ENCODE peak calls at places on chromosome 22, in ten cellular contexts. T is sigmoid colon; J is choroid plexus epithelial cell; H is HFF-Myc; B is CD8-positive, alpha-beta T cell; Q is right lobe of liver; C is upper lobe of right lung; P is cardiac muscle cell; A is fibroblast of the aortic adventitia; X is psoas muscle. F is an unnamed sample.
A peak's percentile ranks its signal among the peaks of the same experiment; 100 is the strongest.

GRCh38 chr22:47606426-47606825 is 844.0 kb downstream of the TBC1D22A start:
- DNase-seq in T (peak; percentile 41), J (no peak), H (no peak), B (no peak), Q (peak; percentile 35), C (peak; percentile 34), P (no peak), A (no peak), X (peak; percentile 19), F (no peak)

GRCh38 chr22:33519140-33519973 is 400.9 kb downstream of the LARGE1 start:
- DNase-seq in T (no peak), J (peak; percentile 73), H (peak; percentile 43), B (no peak), Q (no peak), C (no peak), P (peak; percentile 71), A (peak; percentile 80), X (no peak), F (no peak)

GRCh38 chr22:17085277-17086091 is 684 bp downstream of the IL17RA start:
- DNase-seq in T (peak; percentile 72), J (peak; percentile 11), H (no peak), B (peak; percentile 39), Q (peak; percentile 69), C (peak; percentile 83), P (no peak), A (peak; percentile 4), X (peak; percentile 65), F (peak; percentile 54)

GRCh38 chr22:48303360-48303725 is 1524.3 kb downstream of the BRD1 start:
- DNase-seq in T (no peak), J (no peak), H (no peak), B (no peak), Q (no peak), C (no peak), P (no peak), A (no peak), X (no peak), F (no peak)

GRCh38 chr22:22703715-22704114 is 59.3 kb downstream of the GGTLC2 start:
- DNase-seq in T (no peak), J (peak; percentile 54), H (no peak), B (no peak), Q (peak; percentile 61), C (no peak), P (no peak), A (no peak), X (no peak), F (peak; percentile 92)

GRCh38 chr22:19472233-19472632 is 6.8 kb downstream of the UFD1 start:
- DNase-seq in T (no peak), J (no peak), H (no peak), B (no peak), Q (no peak), C (no peak), P (no peak), A (no peak), X (no peak), F (no peak)

GRCh38 chr22:28788601-28789000 is 11.8 kb downstream of the XBP1 start:
- DNase-seq in T (no peak), J (no peak), H (no peak), B (no peak), Q (no peak), C (no peak), P (no peak), A (no peak), X (no peak), F (no peak)

GRCh38 chr22:17633217-17633997 is 4.9 kb upstream of the ATP6V1E1 start:
- DNase-seq in T (no peak), J (peak; percentile 89), H (no peak), B (no peak), Q (no peak), C (no peak), P (no peak), A (peak; percentile 95), X (no peak), F (peak; percentile 18)

GRCh38 chr22:43883012-43883661 is 8.7 kb downstream of the PNPLA5 start:
- DNase-seq in T (peak; percentile 54), J (peak; percentile 82), H (peak; percentile 51), B (peak; percentile 34), Q (peak; percentile 74), C (peak; percentile 52), P (peak; percentile 90), A (peak; percentile 68), X (peak; percentile 36), F (peak; percentile 75)

GRCh38 chr22:27474711-27475547 is 326.6 kb downstream of the MN1 start:
- DNase-seq in T (peak; percentile 79), J (peak; percentile 97), H (peak; percentile 82), B (no peak), Q (no peak), C (no peak), P (no peak), A (peak; percentile 87), X (no peak), F (peak; percentile 74)

GRCh38 chr22:37148031-37148651 is 1.6 kb downstream of the IL2RB start:
- DNase-seq in T (no peak), J (no peak), H (no peak), B (peak; percentile 50), Q (no peak), C (no peak), P (no peak), A (no peak), X (no peak), F (no peak)

GRCh38 chr22:37153901-37154300 is 4.2 kb upstream of the IL2RB start:
- DNase-seq in T (no peak), J (no peak), H (no peak), B (no peak), Q (no peak), C (no peak), P (no peak), A (no peak), X (no peak), F (no peak)

GRCh38 chr22:37148742-37149665 is 712 bp downstream of the IL2RB start:
- DNase-seq in T (no peak), J (no peak), H (no peak), B (no peak), Q (no peak), C (no peak), P (no peak), A (no peak), X (no peak), F (no peak)

GRCh38 chr22:37147186-37147990 is 2.3 kb downstream of the IL2RB start:
- DNase-seq in T (no peak), J (no peak), H (no peak), B (no peak), Q (no peak), C (no peak), P (no peak), A (no peak), X (peak; percentile 17), F (no peak)

GRCh38 chr22:37150701-37151100 is 985 bp upstream of the IL2RB start:
- DNase-seq in T (no peak), J (no peak), H (no peak), B (no peak), Q (no peak), C (no peak), P (no peak), A (no peak), X (no peak), F (no peak)
- H3K4me3 ChIP-seq in T (no peak overlapping the region), J (no peak overlapping the region), H (no peak overlapping the region), B (no peak overlapping the region), Q (no peak overlapping the region), C (no peak overlapping the region), P (no peak overlapping the region), A (no peak overlapping the region), X (no peak overlapping the region), F (no peak overlapping the region)

DNA sequence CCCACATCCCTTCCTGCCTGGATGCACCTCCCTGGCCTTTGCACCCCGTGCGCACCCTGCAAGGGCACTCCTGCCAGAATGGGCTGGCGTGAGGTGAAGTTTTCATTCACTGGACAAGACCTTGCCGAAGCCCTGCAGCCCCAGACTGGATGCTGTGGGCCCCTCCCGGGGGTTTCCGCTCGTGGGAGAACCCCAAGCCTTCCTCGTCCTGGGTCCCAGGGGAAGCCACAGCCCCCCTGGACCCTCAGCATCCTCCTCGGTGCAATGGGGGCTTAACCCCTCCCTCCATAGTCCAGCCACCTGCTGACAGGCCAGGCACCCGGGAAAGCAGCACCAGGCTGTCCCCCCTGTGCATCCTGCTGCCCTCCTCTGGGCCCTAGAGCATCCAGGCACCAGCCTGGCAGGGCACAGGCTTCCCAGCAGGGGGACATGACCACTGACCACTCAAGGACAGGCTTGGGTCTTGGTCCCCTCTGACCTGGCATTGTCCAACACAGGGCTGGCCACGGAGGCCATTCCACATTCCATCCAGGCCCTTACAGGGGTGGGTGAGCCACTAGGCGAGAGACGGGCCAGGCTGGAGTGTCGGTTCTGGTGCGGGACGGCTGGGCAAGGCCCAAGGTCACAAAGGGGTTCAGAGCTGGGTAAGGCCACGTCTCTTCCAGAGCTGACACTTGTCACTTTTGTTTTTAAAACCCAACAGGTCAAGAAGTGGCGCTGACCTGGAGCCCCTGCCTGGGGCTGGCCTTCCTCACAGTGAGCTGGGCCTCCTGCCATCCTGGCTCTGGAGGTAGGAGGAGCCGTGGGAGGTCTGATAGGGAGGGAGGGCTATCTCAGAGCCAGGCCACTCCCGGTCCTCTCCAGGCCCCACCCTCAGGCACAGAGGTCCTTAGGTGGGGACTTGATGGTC is 41.5 kb upstream of the PPARA start:
- DNase-seq in T (peak; percentile 87), J (peak; percentile 42), H (no peak), B (no peak), Q (peak; percentile 80), C (no peak), P (peak; percentile 62), A (peak; percentile 58), X (no peak), F (no peak)
- TF ChIP-seq CTCF in T (no peak), J (peak; percentile 4), H (no peak), B (no peak), Q (no peak), C (no peak), P (peak; percentile 4), A (peak; percentile 9), X (no peak), F (no peak)

GRCh38 chr22:24011735-24012068 is 598 bp downstream of the CABIN1 start:
- DNase-seq in T (no peak), J (peak; percentile 13), H (no peak), B (no peak), Q (no peak), C (no peak), P (no peak), A (no peak), X (no peak), F (peak; percentile 13)
- H3K4me3 ChIP-seq in T (peak overlapping the region; percentile 98), J (peak overlapping the region; percentile 89), H (peak overlapping the region; percentile 97), B (peak overlapping the region; percentile 71), Q (peak overlapping the region; percentile 96), C (peak overlapping the region; percentile 61), P (peak overlapping the region; percentile 63), A (peak overlapping the region; percentile 95), X (peak overlapping the region; percentile 100), F (peak overlapping the region; percentile 96)

DNA sequence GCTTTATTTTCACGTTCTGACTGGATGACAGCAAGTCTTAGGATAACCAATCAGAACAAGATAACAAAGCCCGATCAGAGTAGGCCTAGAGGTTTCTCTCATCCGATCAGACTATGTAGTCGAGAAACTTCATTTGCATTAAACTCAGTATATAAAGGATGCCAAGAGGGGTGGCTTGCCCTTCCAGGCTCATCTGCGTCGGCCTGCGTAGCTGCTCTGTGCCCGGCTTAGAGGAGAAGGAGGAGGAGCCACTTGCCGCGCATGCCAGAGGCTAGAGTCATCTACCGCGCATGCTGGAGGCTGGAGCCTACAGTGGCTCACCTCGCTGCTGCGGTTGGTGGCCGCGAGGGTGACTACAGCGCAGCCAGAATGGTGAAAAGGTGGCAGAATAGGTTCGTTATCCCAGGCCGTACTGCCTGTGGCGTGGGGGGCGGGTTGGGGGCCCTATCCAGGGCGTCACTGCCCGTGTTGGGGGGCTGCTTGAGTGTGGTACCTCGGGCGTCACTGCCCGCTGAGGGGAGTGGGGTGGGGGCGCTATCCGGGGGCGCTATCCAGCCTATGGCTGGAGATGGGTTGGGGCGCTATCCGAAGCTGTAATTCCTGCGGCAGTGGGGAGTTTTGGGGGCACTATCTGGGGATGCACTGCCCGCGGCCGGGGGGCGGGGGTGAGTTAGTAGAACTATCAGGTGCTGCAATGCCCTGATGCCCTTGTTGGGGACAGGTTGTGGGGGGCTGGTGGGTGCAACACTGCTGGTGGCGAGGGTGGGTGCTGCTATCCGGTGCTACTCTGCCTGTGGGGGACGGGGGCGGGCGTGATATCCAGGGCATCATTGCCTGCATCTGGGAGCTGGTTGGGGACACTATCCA is at the start of gene RFPL2:
- DNase-seq in T (no peak), J (peak; percentile 11), H (no peak), B (peak; percentile 47), Q (no peak), C (peak; percentile 69), P (peak; percentile 90), A (peak; percentile 9), X (no peak), F (peak; percentile 53)
- TF ChIP-seq CTCF in T (no peak), J (no peak), H (no peak), B (no peak), Q (no peak), C (no peak), P (no peak), A (no peak), X (no peak), F (no peak)